ENCODE peak calls at places on chromosomes 11 and 22, in four cellular contexts. One of them, this sample, is unnamed.
A peak's percentile ranks its signal among the peaks of the same experiment; 100 is the strongest.

GRCh38 chr11:65663634-65664200 is 1.0 kb upstream of the RELA start:
- DNase-seq in AML-193: no peak
- DNase-seq in stimulated activated CD8-positive, alpha-beta memory T cell treated with anti-CD3 and anti-CD28 coated beads, Interleukin-12 subunit alpha, Interleukin-12 subunit beta, amount 100 ng/mL, for 4 hours: no peak
- DNase-seq in AG08396: peak; percentile 64
- DNase-seq in this sample: no peak

GRCh38 chr11:126683766-126684728 is 316.5 kb downstream of the KIRREL3 start:
- DNase-seq in stimulated activated CD8-positive, alpha-beta memory T cell treated with anti-CD3 and anti-CD28 coated beads, Interleukin-12 subunit alpha, Interleukin-12 subunit beta, amount 100 ng/mL, for 4 hours: no peak
- DNase-seq in AML-193: no peak
- DNase-seq in AG08396: no peak
- DNase-seq in this sample: no peak

GRCh38 chr11:48088682-48089050 is 108.3 kb downstream of the PTPRJ start:
- DNase-seq in AG08396: no peak
- DNase-seq in AML-193: no peak
- DNase-seq in stimulated activated CD8-positive, alpha-beta memory T cell treated with anti-CD3 and anti-CD28 coated beads, Interleukin-12 subunit alpha, Interleukin-12 subunit beta, amount 100 ng/mL, for 4 hours: no peak
- DNase-seq in this sample: peak; percentile 31

GRCh38 chr22:50507421-50507990 is at the start of gene LMF2:
- DNase-seq in AML-193: peak; percentile 83
- DNase-seq in AG08396: no peak
- DNase-seq in stimulated activated CD8-positive, alpha-beta memory T cell treated with anti-CD3 and anti-CD28 coated beads, Interleukin-12 subunit alpha, Interleukin-12 subunit beta, amount 100 ng/mL, for 4 hours: peak; percentile 93
- DNase-seq in this sample: peak; percentile 59

GRCh38 chr11:133797542-133797941 is 47.8 kb downstream of the SPATA19 start:
- DNase-seq in stimulated activated CD8-positive, alpha-beta memory T cell treated with anti-CD3 and anti-CD28 coated beads, Interleukin-12 subunit alpha, Interleukin-12 subunit beta, amount 100 ng/mL, for 4 hours: no peak
- DNase-seq in AML-193: no peak
- DNase-seq in AG08396: no peak
- DNase-seq in this sample: no peak

GRCh38 chr22:40855960-40856512 is 403 bp downstream of the ST13 start:
- DNase-seq in AML-193: peak; percentile 23
- DNase-seq in AG08396: peak; percentile 18
- DNase-seq in stimulated activated CD8-positive, alpha-beta memory T cell treated with anti-CD3 and anti-CD28 coated beads, Interleukin-12 subunit alpha, Interleukin-12 subunit beta, amount 100 ng/mL, for 4 hours: no peak
- DNase-seq in this sample: no peak

GRCh38 chr22:45462034-45462655 is 40.5 kb upstream of the FBLN1 start:
- DNase-seq in stimulated activated CD8-positive, alpha-beta memory T cell treated with anti-CD3 and anti-CD28 coated beads, Interleukin-12 subunit alpha, Interleukin-12 subunit beta, amount 100 ng/mL, for 4 hours: no peak
- DNase-seq in AG08396: no peak
- DNase-seq in AML-193: no peak
- DNase-seq in this sample: no peak

GRCh38 chr22:25199726-25200520 is at the start of gene CRYBB3:
- DNase-seq in stimulated activated CD8-positive, alpha-beta memory T cell treated with anti-CD3 and anti-CD28 coated beads, Interleukin-12 subunit alpha, Interleukin-12 subunit beta, amount 100 ng/mL, for 4 hours: no peak
- DNase-seq in AML-193: no peak
- DNase-seq in AG08396: no peak
- DNase-seq in this sample: no peak

This sample was measured in NCI-H1694 treated with DMSO at 0.1 percent for 48 hours.